ENCODE peak calls at places on chromosomes 1 and 21, in nine cellular contexts. S, U, M, A, V, N, Z, I and L are unnamed samples.

GRCh38 chr1:111334169-111334568 is 43.5 kb downstream of the CHIA start:
- DNase-seq in S (peak), Z (peak), I (no peak), M (no peak), N (no peak), V (no peak), U (peak), A (no peak), L (no peak)

GRCh38 chr1:71089536-71090270 is 8.9 kb upstream of the ZRANB2 start:
- DNase-seq in S (no peak), V (no peak), N (no peak), U (no peak), I (no peak), M (no peak), A (no peak), Z (no peak), L (no peak)

GRCh38 chr1:154353966-154354365 is 28.6 kb downstream of the ATP8B2 start:
- DNase-seq in Z (no peak), S (no peak), A (no peak), V (no peak), U (no peak), N (no peak), I (no peak), M (no peak), L (no peak)

GRCh38 chr1:43934279-43934985 is 831 bp downstream of the ARTN start:
- DNase-seq in N (no peak), S (peak), V (no peak), A (no peak), Z (peak), I (no peak), M (peak), U (peak), L (no peak)

GRCh38 chr1:2279210-2279639 is 51.1 kb downstream of the SKI start:
- DNase-seq in M (no peak), V (no peak), U (no peak), Z (no peak), S (no peak), A (no peak), N (no peak), I (no peak), L (no peak)

GRCh38 chr21:43808367-43808766 is 19.0 kb downstream of the RRP1 start:
- DNase-seq in S (no peak), A (no peak), U (no peak), M (no peak), I (no peak), Z (no peak), N (no peak), V (no peak), L (no peak)

GRCh38 chr1:30927448-30927847 is 18.9 kb upstream of the SDC3 start:
- DNase-seq in M (no peak), N (no peak), V (no peak), S (no peak), I (no peak), A (no peak), U (no peak), Z (no peak), L (no peak)

GRCh38 chr1:245997471-245998258 is 509.4 kb downstream of the SMYD3 start:
- DNase-seq in U (no peak), M (no peak), A (no peak), S (no peak), V (no peak), Z (no peak), I (no peak), N (no peak), L (no peak)

GRCh38 chr1:167795810-167796740 is 74.3 kb downstream of the MPZL1 start:
- DNase-seq in S (no peak), A (no peak), U (no peak), Z (no peak), V (no peak), M (no peak), N (no peak), I (no peak), L (no peak)

GRCh38 chr1:11629626-11630025 is 24.6 kb downstream of the FBXO2 start:
- DNase-seq in A (no peak), M (peak), V (no peak), Z (no peak), S (no peak), I (no peak), N (no peak), U (no peak), L (peak)

GRCh38 chr1:41122851-41123518 is 101.5 kb upstream of the SLFNL1 start:
- DNase-seq in A (no peak), V (no peak), I (no peak), U (no peak), Z (peak), S (peak), M (no peak), N (no peak), L (no peak)

GRCh38 chr1:105865546-105865945 is 1190.9 kb upstream of the PRMT6 start:
- DNase-seq in Z (no peak), N (no peak), V (no peak), M (no peak), U (no peak), S (no peak), A (no peak), I (no peak), L (no peak)

GRCh38 chr21:36330904-36331303 is 10.9 kb downstream of the MORC3 start:
- DNase-seq in A (no peak), N (no peak), Z (peak), U (no peak), I (no peak), M (no peak), V (peak), S (peak), L (no peak)

GRCh38 chr1:3746784-3747521 is 5.3 kb upstream of the CCDC27 start:
- DNase-seq in M (peak), S (peak), U (peak), A (peak), Z (peak), I (peak), N (peak), V (peak), L (no peak)

GRCh38 chr21:40466893-40467483 is 380.0 kb downstream of the DSCAM start:
- DNase-seq in A (no peak), I (no peak), M (no peak), N (no peak), U (no peak), V (no peak), Z (peak), S (no peak), L (no peak)

GRCh38 chr1:96538001-96538649 is 183.5 kb upstream of the PTBP2 start:
- DNase-seq in A (no peak), N (no peak), V (no peak), Z (peak), I (no peak), S (no peak), M (no peak), U (no peak), L (no peak)

GRCh38 chr21:32844653-32845443 is 73.3 kb upstream of the PAXBP1 start:
- DNase-seq in Z (peak), M (no peak), N (no peak), U (no peak), A (no peak), I (no peak), S (no peak), V (no peak), L (no peak)